ENCODE peak calls at places on chromosomes 16 and 17, in seven cellular contexts. R is kidney tubule cell; A is stimulated activated CD4-positive, alpha-beta T cell treated with anti-CD3 and anti-CD28 coated beads, Interleukin-4, amount 100 ng/mL, for 24 hours; Z is activated CD8-positive, alpha-beta T cell treated with anti-CD3 and anti-CD28 coated beads, Interleukin-2, amount 10 ng/mL, durations not matched to agents 7 days and 5 days; S is GM23248; M is RCC 7860; X is foreskin fibroblast. I is an unnamed sample.

GRCh38 chr17:29929544-29930398 is at the start of gene SSH2:
- DNase-seq in R (peak; percentile 94), A (peak; percentile 89), Z (peak; percentile 93), S (peak; percentile 96), M (peak; percentile 89), X (peak; percentile 94), I (peak; percentile 96)

GRCh38 chr17:78357687-78358537 is 2.0 kb downstream of the SOCS3 start:
- DNase-seq in R (no peak), A (no peak), Z (no peak), S (peak; percentile 23), M (peak; percentile 42), X (peak; percentile 40), I (no peak)

GRCh38 chr17:19579192-19579668 is 45.6 kb downstream of the SLC47A1 start:
- DNase-seq in R (no peak), A (no peak), Z (no peak), S (no peak), M (no peak), X (no peak), I (no peak)

GRCh38 chr17:606501-607243 is 108.0 kb downstream of the VPS53 start:
- DNase-seq in R (peak; percentile 27), A (no peak), Z (no peak), S (peak; percentile 21), M (no peak), X (peak; percentile 26), I (no peak)

GRCh38 chr16:49596119-49596518 is 222.5 kb downstream of the C16orf78 start:
- DNase-seq in R (no peak), A (no peak), Z (no peak), S (no peak), M (no peak), X (no peak), I (no peak)

GRCh38 chr17:9470171-9470570 is 105.4 kb downstream of the STX8 start:
- DNase-seq in R (no peak), A (peak; percentile 3), Z (peak; percentile 61), S (peak; percentile 5), M (no peak), X (peak; percentile 11), I (peak; percentile 5)

GRCh38 chr16:76235426-76235825 is 41.8 kb upstream of the CNTNAP4 start:
- DNase-seq in R (no peak), A (no peak), Z (no peak), S (no peak), M (no peak), X (no peak), I (no peak)

GRCh38 chr17:59506907-59507726 is 58.3 kb upstream of the DHX40 start:
- DNase-seq in R (peak; percentile 55), A (no peak), Z (no peak), S (peak; percentile 84), M (peak; percentile 49), X (peak; percentile 39), I (no peak)

GRCh38 chr16:67036323-67036741 is 7.4 kb downstream of the CBFB start:
- DNase-seq in R (no peak), A (no peak), Z (no peak), S (no peak), M (no peak), X (peak; percentile 52), I (no peak)

GRCh38 chr17:27247071-27247957 is 46.6 kb upstream of the WSB1 start:
- DNase-seq in R (peak; percentile 43), A (no peak), Z (no peak), S (peak; percentile 75), M (no peak), X (peak; percentile 84), I (peak; percentile 92)

GRCh38 chr16:71709231-71709781 is 15.2 kb downstream of the PHLPP2 start:
- DNase-seq in R (peak; percentile 75), A (no peak), Z (no peak), S (peak; percentile 83), M (peak; percentile 57), X (peak; percentile 71), I (no peak)

GRCh38 chr17:77724876-77725615 is 233.5 kb upstream of the TNRC6C start:
- DNase-seq in R (peak; percentile 6), A (peak; percentile 1), Z (peak; percentile 11), S (no peak), M (no peak), X (no peak), I (peak; percentile 35)

GRCh38 chr16:86576591-86577313 is 1.6 kb upstream of the FOXL1 start:
- DNase-seq in R (peak; percentile 43), A (no peak), Z (no peak), S (peak; percentile 60), M (peak; percentile 25), X (peak; percentile 66), I (no peak)

GRCh38 chr16:2022723-2023097 is 3.1 kb downstream of the NPW start:
- DNase-seq in R (peak; percentile 47), A (peak; percentile 27), Z (no peak), S (no peak), M (no peak), X (peak; percentile 64), I (no peak)

GRCh38 chr16:397135-397661 is at the start of gene NME4:
- DNase-seq in R (peak; percentile 30), A (no peak), Z (no peak), S (peak; percentile 77), M (no peak), X (peak; percentile 62), I (no peak)

GRCh38 chr16:14564881-14565687 is 65.0 kb downstream of the PARN start:
- DNase-seq in R (no peak), A (no peak), Z (no peak), S (peak; percentile 12), M (no peak), X (peak; percentile 60), I (peak; percentile 48)

GRCh38 chr17:37488009-37488604 is 1.6 kb upstream of the DUSP14 start:
- DNase-seq in R (peak; percentile 96), A (no peak), Z (no peak), S (peak; percentile 96), M (peak; percentile 94), X (peak; percentile 92), I (no peak)

GRCh38 chr16:3965306-3965705 is 84.8 kb upstream of the CREBBP start:
- DNase-seq in R (no peak), A (no peak), Z (no peak), S (no peak), M (no peak), X (no peak), I (no peak)

GRCh38 chr17:42071810-42072209 is 21.4 kb upstream of the C17orf113 start:
- DNase-seq in R (no peak), A (no peak), Z (peak; percentile 38), S (no peak), M (no peak), X (no peak), I (no peak)

GRCh38 chr16:84735846-84736586 is 36.2 kb downstream of the USP10 start:
- DNase-seq in R (no peak), A (peak; percentile 14), Z (peak; percentile 46), S (no peak), M (no peak), X (no peak), I (peak; percentile 86)

GRCh38 chr17:40310882-40311391 is 2.0 kb downstream of the RARA start:
- DNase-seq in R (peak; percentile 39), A (no peak), Z (no peak), S (no peak), M (no peak), X (no peak), I (peak; percentile 33)

GRCh38 chr16:57966133-57966805 is 4.7 kb downstream of the CNGB1 start:
- DNase-seq in R (no peak), A (no peak), Z (no peak), S (peak; percentile 36), M (no peak), X (no peak), I (no peak)

GRCh38 chr17:15941781-15942180 is 3.1 kb upstream of the ADORA2B start:
- DNase-seq in R (peak; percentile 40), A (no peak), Z (no peak), S (no peak), M (no peak), X (no peak), I (no peak)

GRCh38 chr16:2963611-2964415 is at the start of gene KREMEN2:
- DNase-seq in R (peak; percentile 50), A (peak; percentile 44), Z (no peak), S (peak; percentile 46), M (peak; percentile 53), X (peak; percentile 46), I (peak; percentile 48)

GRCh38 chr16:49494386-49495150 is 121.0 kb downstream of the C16orf78 start:
- DNase-seq in R (no peak), A (no peak), Z (no peak), S (no peak), M (no peak), X (no peak), I (no peak)

GRCh38 chr17:44967026-44967906 is 837 bp downstream of the C1QL1 start:
- DNase-seq in R (no peak), A (no peak), Z (no peak), S (no peak), M (no peak), X (no peak), I (no peak)

I was measured in mucosa of descending colon.